ENCODE peak calls at places on chromosome 16, in six cellular contexts. L is SK-N-SH, K is GM23248, B is MM.1S, P is HCT116, H is GM23338. M is an unnamed sample.

GRCh38 chr16:54055864-54056263 is 230.7 kb downstream of the IRX3 start:
- DNase-seq in L (no peak), K (peak; percentile 14), B (no peak), P (peak; percentile 12), H (no peak), M (no peak)

GRCh38 chr16:29699324-29700219 is 20.6 kb downstream of the QPRT start:
- DNase-seq in L (no peak), K (no peak), B (no peak), P (no peak), H (no peak), M (no peak)

GRCh38 chr16:66692341-66692740 is 4.2 kb downstream of the CMTM4 start:
- DNase-seq in L (no peak), K (no peak), B (no peak), P (no peak), H (no peak), M (no peak)

GRCh38 chr16:58324792-58325191 is 30.0 kb upstream of the PRSS54 start:
- DNase-seq in L (no peak), K (no peak), B (no peak), P (no peak), H (no peak), M (no peak)

GRCh38 chr16:68972720-68973119 is 129.4 kb downstream of the TANGO6 start:
- DNase-seq in L (peak; percentile 27), K (peak; percentile 40), B (no peak), P (no peak), H (peak; percentile 89), M (no peak)

GRCh38 chr16:50114357-50115129 is 38.6 kb upstream of the TENT4B start:
- DNase-seq in L (no peak), K (peak; percentile 48), B (no peak), P (no peak), H (peak; percentile 32), M (no peak)

GRCh38 chr16:9177861-9178260 is 86.4 kb downstream of the HAPSTR1 start:
- DNase-seq in L (no peak), K (no peak), B (no peak), P (no peak), H (no peak), M (no peak)

GRCh38 chr16:78542419-78542818 is 443.0 kb downstream of the WWOX start:
- DNase-seq in L (no peak), K (no peak), B (no peak), P (no peak), H (no peak), M (no peak)

GRCh38 chr16:77211880-77212735 is 12.9 kb downstream of the SYCE1L start:
- DNase-seq in L (peak; percentile 96), K (peak; percentile 26), B (peak; percentile 42), P (no peak), H (peak; percentile 92), M (peak; percentile 67)

GRCh38 chr16:30747799-30748633 is at the start of gene PHKG2:
- DNase-seq in L (peak; percentile 96), K (peak; percentile 100), B (peak; percentile 99), P (peak; percentile 97), H (peak; percentile 100), M (peak; percentile 99)

GRCh38 chr16:15592324-15592723 is 50.6 kb downstream of the MARF1 start:
- DNase-seq in L (no peak), K (no peak), B (peak; percentile 25), P (no peak), H (no peak), M (no peak)

GRCh38 chr16:71630808-71631207 is 4.8 kb downstream of the MARVELD3 start:
- DNase-seq in L (no peak), K (no peak), B (no peak), P (no peak), H (no peak), M (no peak)

GRCh38 chr16:71972356-71972755 is 27.8 kb downstream of the PKD1L3 start:
- DNase-seq in L (no peak), K (no peak), B (no peak), P (no peak), H (no peak), M (no peak)

GRCh38 chr16:65600629-65601028 is 478.8 kb upstream of the CDH11 start:
- DNase-seq in L (no peak), K (peak; percentile 25), B (no peak), P (no peak), H (no peak), M (no peak)

GRCh38 chr16:31022574-31023251 is 10.6 kb upstream of the STX4 start:
- DNase-seq in L (no peak), K (peak; percentile 2), B (no peak), P (no peak), H (no peak), M (no peak)

GRCh38 chr16:87145181-87146176 is 171.7 kb downstream of the C16orf95 start:
- DNase-seq in L (no peak), K (peak; percentile 51), B (no peak), P (peak; percentile 97), H (no peak), M (no peak)

GRCh38 chr16:50394215-50394802 is 25.5 kb upstream of the BRD7 start:
- DNase-seq in L (no peak), K (no peak), B (no peak), P (no peak), H (no peak), M (peak; percentile 16)

GRCh38 chr16:81492307-81492706 is 47.7 kb downstream of the CMIP start:
- DNase-seq in L (peak; percentile 60), K (peak; percentile 80), B (no peak), P (no peak), H (no peak), M (no peak)

GRCh38 chr16:85036398-85037049 is 8.9 kb downstream of the KIAA0513 start:
- DNase-seq in L (no peak), K (no peak), B (no peak), P (no peak), H (no peak), M (no peak)
- H3K27ac ChIP-seq in L (peak overlapping the region; percentile 64), K (no peak overlapping the region), B (no peak overlapping the region), P (peak overlapping the region; percentile 49), H (no peak overlapping the region), M (no peak overlapping the region)

GRCh38 chr16:20611350-20611902 is 35.3 kb upstream of the ACSM2B start:
- DNase-seq in L (no peak), K (no peak), B (no peak), P (no peak), H (no peak), M (no peak)
- H3K4me2 ChIP-seq in L (no peak overlapping the region), K (no peak overlapping the region), B (no peak overlapping the region), P (no peak overlapping the region), H (no peak overlapping the region), M (no peak overlapping the region)

GRCh38 chr16:84478172-84478948 is 26.1 kb downstream of the MEAK7 start:
- DNase-seq in L (no peak), K (peak; percentile 93), B (no peak), P (no peak), H (no peak), M (no peak)

GRCh38 chr16:84479716-84480450 is 24.6 kb downstream of the MEAK7 start:
- DNase-seq in L (no peak), K (no peak), B (no peak), P (no peak), H (no peak), M (no peak)

GRCh38 chr16:84471966-84472365 is 32.5 kb downstream of the MEAK7 start:
- DNase-seq in L (no peak), K (no peak), B (no peak), P (no peak), H (no peak), M (no peak)

GRCh38 chr16:84477661-84478060 is 26.8 kb downstream of the MEAK7 start:
- DNase-seq in L (no peak), K (no peak), B (no peak), P (no peak), H (no peak), M (no peak)

DNA sequence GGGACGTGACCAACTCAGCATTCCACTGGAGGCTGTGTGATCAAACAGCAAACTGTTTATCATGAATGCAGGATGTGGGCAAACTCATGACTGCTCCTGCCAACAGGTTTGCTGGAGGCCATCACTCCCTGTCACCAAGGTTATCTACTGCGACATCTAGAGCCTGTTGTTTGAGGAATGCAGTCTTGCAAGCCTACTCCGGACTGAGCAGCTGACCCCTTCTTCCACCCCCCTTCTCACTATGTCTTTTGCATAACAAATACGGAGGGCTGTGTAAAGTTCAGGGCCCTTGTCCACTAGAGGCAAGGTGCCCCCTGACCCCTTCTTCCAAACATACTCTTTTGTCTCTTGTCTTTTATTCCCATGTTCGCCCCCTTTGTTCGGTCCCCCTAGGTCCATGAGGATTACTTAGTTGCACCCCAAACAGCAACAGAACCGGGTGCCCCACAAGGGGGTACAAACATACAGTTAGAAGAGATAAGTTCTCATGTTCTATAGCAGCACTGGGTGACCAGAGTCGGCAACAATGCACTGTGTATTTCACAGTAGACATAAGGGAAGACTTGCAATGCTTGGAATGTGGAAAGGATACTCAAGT is 28.7 kb downstream of the MEAK7 start:
- DNase-seq in L (no peak), K (no peak), B (no peak), P (no peak), H (no peak), M (no peak)
- TF ChIP-seq EZH2phosphoT487 in L (no peak), K (no peak), B (no peak), P (no peak), H (no peak), M (no peak)

GRCh38 chr16:2042666-2043295 is 4.9 kb downstream of the NTHL1 start:
- DNase-seq in L (no peak), K (no peak), B (no peak), P (no peak), H (no peak), M (no peak)
- H3K27ac ChIP-seq in L (no peak overlapping the region), K (no peak overlapping the region), B (no peak overlapping the region), P (no peak overlapping the region), H (no peak overlapping the region), M (no peak overlapping the region)

DNA sequence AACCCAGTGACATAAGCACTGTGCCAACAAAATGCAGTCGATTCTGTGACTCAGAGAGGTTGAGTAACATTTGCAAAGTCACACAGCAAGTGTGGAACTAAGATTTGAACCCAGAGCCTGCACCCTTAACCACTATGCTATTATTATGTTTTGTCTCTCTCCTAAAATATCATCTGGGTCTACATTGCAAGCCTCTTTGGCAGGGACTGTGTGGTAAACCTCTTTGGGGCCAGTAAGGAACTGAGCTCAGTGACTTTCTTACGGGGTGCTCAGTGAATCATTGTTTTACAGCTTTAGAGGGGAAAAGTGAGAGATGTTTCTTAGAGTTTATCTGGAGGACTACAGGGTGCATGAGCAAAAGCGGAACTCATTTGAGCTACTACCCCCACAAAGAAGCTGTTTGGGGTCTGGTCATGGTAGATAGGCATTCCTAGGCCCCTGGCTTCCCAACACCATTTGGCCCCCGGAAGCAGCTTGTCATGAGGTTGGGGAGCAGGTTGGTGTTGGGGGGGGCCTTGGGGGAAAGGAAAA is 9.8 kb downstream of the CIITA start:
- DNase-seq in L (no peak), K (no peak), B (no peak), P (no peak), H (no peak), M (peak; percentile 58)
- H3K4me2 ChIP-seq in L (no peak overlapping the region), K (no peak overlapping the region), B (no peak overlapping the region), P (no peak overlapping the region), H (no peak overlapping the region), M (peak overlapping the region; percentile 91)

GRCh38 chr16:89217388-89218191 is at the start of gene ZNF778:
- DNase-seq in L (peak; percentile 95), K (peak; percentile 94), B (peak; percentile 79), P (peak; percentile 73), H (peak; percentile 91), M (peak; percentile 86)
- TF ChIP-seq EZH2phosphoT487 in L (no peak), K (no peak), B (no peak), P (no peak), H (no peak), M (no peak)

DNA sequence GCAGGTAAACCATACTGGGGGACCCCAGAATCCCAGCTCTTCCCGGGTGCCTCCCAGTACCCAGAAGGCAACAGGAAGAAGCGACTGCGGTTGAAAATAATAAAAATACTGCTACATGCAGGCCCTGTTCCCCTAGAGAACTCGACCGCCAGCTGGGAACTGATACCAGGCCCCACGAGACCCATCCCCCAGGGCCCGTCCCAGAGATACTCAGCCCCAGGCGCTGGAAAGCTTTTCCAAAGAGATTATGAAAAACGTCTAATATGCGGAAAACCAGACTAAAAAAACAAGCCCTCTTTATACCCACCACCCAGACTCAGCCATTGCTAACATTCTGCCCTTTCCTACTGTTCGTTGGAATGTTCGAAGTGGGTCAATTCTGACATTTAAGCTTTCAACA is 12.9 kb upstream of the MEAK7 start:
- DNase-seq in L (no peak), K (no peak), B (no peak), P (no peak), H (no peak), M (no peak)
- H3K27ac ChIP-seq in L (peak overlapping the region; percentile 56), K (no peak overlapping the region), B (no peak overlapping the region), P (no peak overlapping the region), H (no peak overlapping the region), M (no peak overlapping the region)